ENCODE peak calls at places on chromosomes 5 and 9, in four cellular contexts. J, Z, B and Y are unnamed samples.

GRCh38 chr5:172450861-172451695 is 3.2 kb downstream of the SH3PXD2B start:
- DNase-seq in Z (peak; percentile 57), J (peak; percentile 45), B (no peak), Y (no peak)

GRCh38 chr5:66339896-66340295 is 195.8 kb downstream of the SREK1 start:
- DNase-seq in Z (no peak), B (no peak), J (no peak), Y (no peak)

GRCh38 chr5:16815432-16815831 is 120.7 kb downstream of the MYO10 start:
- DNase-seq in J (no peak), B (no peak), Z (no peak), Y (no peak)

GRCh38 chr5:113935453-113935852 is 422.0 kb downstream of the YTHDC2 start:
- DNase-seq in J (no peak), B (no peak), Z (no peak), Y (no peak)

GRCh38 chr5:98069876-98070512 is 703.5 kb upstream of the RGMB start:
- DNase-seq in B (peak; percentile 17), Z (no peak), J (no peak), Y (peak; percentile 9)

GRCh38 chr5:151221574-151221973 is 2.3 kb downstream of the CCDC69 start:
- DNase-seq in J (no peak), B (peak; percentile 9), Z (peak; percentile 56), Y (no peak)

GRCh38 chr5:173474881-173475287 is 141.6 kb downstream of the BOD1 start:
- DNase-seq in Z (peak; percentile 92), B (peak; percentile 80), J (no peak), Y (no peak)

GRCh38 chr9:72145093-72145492 is 4.1 kb upstream of the GDA start:
- DNase-seq in Z (no peak), B (no peak), J (peak; percentile 27), Y (peak; percentile 39)

GRCh38 chr5:55303238-55303690 is 4.2 kb downstream of the DHX29 start:
- DNase-seq in Z (peak; percentile 92), J (no peak), B (peak; percentile 97), Y (peak; percentile 86)

DNA sequence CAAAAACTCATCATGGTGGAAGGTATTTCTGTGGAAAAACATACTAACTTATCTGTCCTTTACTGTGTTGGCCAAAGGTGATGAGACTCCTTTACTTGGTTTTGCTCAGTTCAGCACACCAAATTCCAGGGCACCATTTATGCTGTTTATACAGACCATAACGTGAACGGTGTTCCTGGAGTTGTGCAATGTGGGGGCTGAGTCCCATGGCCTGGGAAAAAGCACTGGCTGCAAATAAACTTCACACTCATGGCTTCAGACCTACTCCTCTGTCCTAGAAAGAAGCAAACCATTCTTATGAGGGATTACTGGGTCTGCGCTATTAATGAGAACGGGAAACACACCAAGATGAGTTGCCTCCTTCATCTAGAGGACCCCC is 10.4 kb downstream of the FREM1 start:
- DNase-seq in B (no peak), J (no peak), Z (no peak), Y (no peak)
- H3K27ac ChIP-seq in B (no peak overlapping the region), J (peak overlapping the region; percentile 42), Z (no peak overlapping the region), Y (no peak overlapping the region)

GRCh38 chr5:33272288-33272687 is 168.5 kb upstream of the TARS1 start:
- DNase-seq in B (peak; percentile 94), Z (peak; percentile 68), J (no peak), Y (peak; percentile 88)

GRCh38 chr5:33275921-33276705 is 164.7 kb upstream of the TARS1 start:
- DNase-seq in J (no peak), B (peak; percentile 89), Z (peak; percentile 28), Y (no peak)

GRCh38 chr5:33271606-33272005 is 169.2 kb upstream of the TARS1 start:
- DNase-seq in Z (no peak), B (no peak), J (no peak), Y (no peak)

GRCh38 chr5:33275391-33275790 is 165.4 kb upstream of the TARS1 start:
- DNase-seq in Z (peak; percentile 18), B (peak; percentile 57), J (no peak), Y (no peak)

DNA sequence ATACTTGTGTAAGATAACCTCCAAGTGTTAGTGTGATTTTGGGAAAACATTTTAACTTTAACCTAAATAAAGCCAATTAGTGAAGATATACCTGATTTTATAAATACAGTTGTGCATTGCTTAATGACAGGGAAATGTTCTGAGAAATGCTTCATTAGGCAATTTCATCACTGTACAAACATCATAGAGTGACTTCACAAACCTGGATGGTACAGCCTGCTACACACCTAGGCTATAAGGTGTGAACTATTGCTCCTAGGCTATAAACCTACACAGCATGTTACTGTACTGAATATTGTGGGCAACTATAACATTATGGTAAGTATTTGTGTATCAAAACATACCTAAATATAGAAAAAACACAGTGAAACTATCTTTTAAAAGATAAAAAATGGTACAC is 166.8 kb upstream of the TARS1 start:
- DNase-seq in B (no peak), Z (no peak), J (no peak), Y (no peak)
- H3K4me1 ChIP-seq in B (peaks cover 22% of the 10 kb centered on the region), Z (peaks cover 1% of the 10 kb centered on the region), J (peaks cover 5% of the 10 kb centered on the region), Y (peaks cover 25% of the 10 kb centered on the region)

DNA sequence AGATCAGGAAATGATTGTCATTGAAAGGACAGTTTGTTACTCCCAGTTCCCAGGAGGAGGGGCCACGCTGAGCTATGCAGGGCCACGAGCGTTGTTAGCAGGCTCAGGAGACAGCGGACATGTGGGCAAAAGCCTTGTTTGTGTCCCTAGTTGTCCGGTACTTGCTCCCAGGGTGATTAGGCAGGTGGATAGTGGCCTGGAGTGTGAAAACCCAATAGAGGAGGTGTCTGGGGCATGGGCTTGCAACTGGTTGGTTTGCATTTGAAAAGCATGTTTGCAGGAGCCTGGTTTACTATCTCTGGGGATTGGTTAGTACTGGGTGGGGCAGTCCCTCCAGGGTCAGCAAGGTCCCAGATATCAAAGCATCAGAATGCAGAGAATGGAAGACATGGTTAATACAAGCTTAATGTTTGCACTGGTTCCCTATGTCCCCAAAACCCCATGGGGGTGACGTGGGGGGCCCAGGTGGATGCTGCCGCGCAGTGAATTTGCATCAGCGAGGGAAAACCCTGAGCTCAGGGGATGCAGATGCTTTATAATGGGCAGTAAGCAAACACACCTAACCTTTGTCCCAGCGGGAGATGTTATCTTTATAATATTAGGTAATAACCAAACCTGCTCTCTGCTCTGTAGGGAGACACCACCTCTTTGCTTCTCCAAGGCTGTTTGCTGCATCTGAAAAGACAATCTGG is 39.7 kb downstream of the ROPN1L start:
- DNase-seq in Z (no peak), J (peak; percentile 42), B (no peak), Y (no peak)
- H3K27ac ChIP-seq in Z (no peak overlapping the region), J (peak overlapping the region; percentile 55), B (no peak overlapping the region), Y (no peak overlapping the region)

GRCh38 chr5:136034492-136034891 is 5.7 kb downstream of the TGFBI start:
- DNase-seq in Z (no peak), B (no peak), J (no peak), Y (no peak)
- H3K4me1 ChIP-seq in Z (peaks cover 40% of the 10 kb centered on the region), B (peaks cover 86% of the 10 kb centered on the region), J (peaks cover 18% of the 10 kb centered on the region), Y (peaks cover 30% of the 10 kb centered on the region)

DNA sequence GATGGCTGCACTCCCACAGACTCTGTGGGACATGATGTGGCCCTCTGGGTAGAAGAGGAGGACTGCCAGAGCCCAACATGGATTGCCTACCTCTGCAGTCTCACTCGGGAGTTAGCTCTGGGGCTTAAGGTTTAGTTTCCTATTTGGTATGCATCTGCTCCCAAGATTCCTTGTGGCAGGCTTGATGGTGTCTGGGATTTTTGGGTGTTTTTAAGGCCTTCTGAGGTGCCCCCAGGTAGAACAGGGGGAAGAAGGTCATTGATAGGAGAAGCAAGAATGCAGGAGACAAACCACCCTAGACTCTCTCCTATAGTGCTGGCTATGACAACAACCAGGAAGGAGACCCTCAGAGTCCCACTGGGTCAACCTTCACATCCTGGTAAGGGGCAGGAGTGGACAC is 46.7 kb upstream of the CXCL14 start:
- DNase-seq in J (no peak), B (no peak), Z (no peak), Y (no peak)
- H3K27ac ChIP-seq in J (no peak overlapping the region), B (no peak overlapping the region), Z (no peak overlapping the region), Y (no peak overlapping the region)

GRCh38 chr5:119336262-119336661 is 19.6 kb upstream of the TNFAIP8 start:
- DNase-seq in B (no peak), J (no peak), Z (no peak), Y (no peak)
- H3K4me1 ChIP-seq in B (no peaks in the 10 kb centered on the region), J (peaks cover 4% of the 10 kb centered on the region), Z (peaks cover 3% of the 10 kb centered on the region), Y (peaks cover 26% of the 10 kb centered on the region)

GRCh38 chr9:3516667-3517330 is 9.0 kb downstream of the RFX3 start:
- DNase-seq in J (no peak), Z (no peak), B (no peak), Y (no peak)

GRCh38 chr9:3514786-3515185 is 11.0 kb downstream of the RFX3 start:
- DNase-seq in Z (no peak), J (no peak), B (no peak), Y (no peak)

GRCh38 chr9:3520564-3520963 is 5.2 kb downstream of the RFX3 start:
- DNase-seq in B (no peak), Z (no peak), J (no peak), Y (no peak)

GRCh38 chr9:3513265-3513818 is 12.5 kb downstream of the RFX3 start:
- DNase-seq in J (no peak), B (no peak), Z (no peak), Y (no peak)

DNA sequence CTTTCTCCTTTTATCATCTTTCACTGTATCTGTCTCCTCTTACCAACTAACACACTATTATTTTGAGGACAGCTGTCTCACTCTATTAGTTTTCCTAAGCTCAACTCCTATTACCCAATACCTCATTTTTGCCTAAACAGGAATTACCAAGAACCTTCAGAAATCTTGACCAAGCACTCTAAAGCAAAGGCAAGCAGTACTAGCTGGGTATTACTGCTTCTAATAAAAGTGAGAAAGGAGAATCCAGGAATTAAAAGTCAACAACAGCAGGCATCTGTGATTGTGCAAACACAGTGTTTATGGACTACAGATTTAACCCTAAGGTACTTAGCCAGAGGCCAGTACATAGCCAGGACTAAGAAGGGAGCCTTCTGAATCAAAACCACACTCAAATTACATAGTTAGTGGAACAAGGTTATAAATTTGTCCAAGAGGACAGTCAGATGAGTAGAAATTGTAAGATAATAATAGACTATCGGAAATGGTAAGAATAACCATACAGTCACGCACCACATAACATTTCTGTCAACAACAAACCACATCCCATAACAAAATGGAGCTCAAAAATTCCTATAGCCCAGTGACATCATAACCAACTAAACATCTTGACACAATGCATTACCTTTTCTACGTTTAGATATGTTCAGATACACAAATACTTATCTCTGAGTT is 8.3 kb downstream of the RFX3 start:
- DNase-seq in J (no peak), B (no peak), Z (peak; percentile 34), Y (no peak)
- H3K27ac ChIP-seq in J (no peak overlapping the region), B (no peak overlapping the region), Z (no peak overlapping the region), Y (no peak overlapping the region)

DNA sequence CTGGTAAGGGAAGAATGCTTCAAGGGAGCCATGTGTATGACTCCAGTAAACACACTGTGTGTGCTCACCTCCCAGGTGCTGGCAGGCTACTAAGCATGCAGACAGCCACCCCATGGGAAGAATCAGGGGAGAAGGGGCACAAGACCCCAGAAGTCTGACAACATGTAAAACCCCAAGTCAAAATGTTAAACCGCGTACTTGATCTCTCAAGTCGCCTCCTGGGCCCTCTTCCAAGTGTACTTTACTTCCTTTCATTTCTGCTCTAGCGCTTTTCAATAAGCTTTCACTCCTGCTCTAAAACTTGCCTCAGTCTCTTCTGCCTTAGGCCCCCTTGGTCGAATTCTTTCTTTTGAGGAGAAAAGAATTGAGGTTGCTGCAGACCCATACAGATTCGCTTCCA is 31.3 kb downstream of the DAPK1 start:
- DNase-seq in J (no peak), B (no peak), Z (no peak), Y (no peak)
- H3K4me1 ChIP-seq in J (no peaks in the 10 kb centered on the region), B (no peaks in the 10 kb centered on the region), Z (peaks cover 11% of the 10 kb centered on the region), Y (no peaks in the 10 kb centered on the region)